ENCODE peak calls at places on chromosomes 7 and 10, in eight cellular contexts. Q is hepatocyte, P is pancreas, S is CD14-positive monocyte, W is psoas muscle, Z is endothelial cell of umbilical vein, U is stomach, N is epithelial cell of proximal tubule. X is an unnamed sample.

GRCh38 chr7:93359520-93360198 is 127.5 kb downstream of the VPS50 start:
- DNase-seq in W (no peak), Z (no peak), N (no peak), U (no peak), P (no peak), S (no peak), Q (peak), X (no peak)

GRCh38 chr7:116142374-116142773 is 68.0 kb upstream of the TES start:
- DNase-seq in W (no peak), N (no peak), P (no peak), U (no peak), S (no peak), Z (no peak), Q (no peak), X (no peak)

GRCh38 chr10:119652361-119652760 is 1.2 kb downstream of the BAG3 start:
- DNase-seq in U (no peak), S (no peak), Q (peak), N (no peak), W (no peak), P (no peak), Z (peak), X (no peak)

GRCh38 chr10:55410415-55410885 is 609.4 kb upstream of the PCDH15 start:
- DNase-seq in U (no peak), W (peak), S (no peak), Q (peak), P (peak), N (no peak), Z (peak), X (no peak)

GRCh38 chr10:102642553-102643345 is 1.5 kb upstream of the TRIM8 start:
- DNase-seq in S (no peak), Q (peak), W (peak), Z (peak), U (peak), N (no peak), P (peak), X (no peak)

GRCh38 chr7:3232228-3232627 is 68.8 kb upstream of the SDK1 start:
- DNase-seq in S (no peak), N (no peak), U (no peak), Z (no peak), P (no peak), W (no peak), Q (no peak), X (no peak)

GRCh38 chr7:80294321-80294720 is 159.7 kb downstream of the GNAI1 start:
- DNase-seq in Q (no peak), P (no peak), U (no peak), W (no peak), S (no peak), N (no peak), Z (no peak), X (no peak)

GRCh38 chr7:47968852-47969774 is 10.3 kb downstream of the HUS1 start:
- DNase-seq in W (peak), Q (peak), Z (peak), P (no peak), N (no peak), S (no peak), U (peak), X (no peak)

GRCh38 chr7:28358423-28358868 is 53.9 kb upstream of the CREB5 start:
- DNase-seq in Q (no peak), P (no peak), N (peak), U (no peak), Z (peak), S (no peak), W (no peak), X (no peak)

GRCh38 chr7:28364082-28364481 is 48.2 kb upstream of the CREB5 start:
- DNase-seq in P (no peak), Q (no peak), W (no peak), N (no peak), Z (no peak), S (no peak), U (no peak), X (no peak)

GRCh38 chr7:28360739-28361138 is 51.6 kb upstream of the CREB5 start:
- DNase-seq in W (no peak), Q (no peak), P (no peak), N (no peak), S (no peak), U (no peak), Z (no peak), X (no peak)

GRCh38 chr7:28362812-28363211 is 49.5 kb upstream of the CREB5 start:
- DNase-seq in Z (no peak), S (no peak), W (no peak), P (no peak), N (no peak), Q (no peak), U (no peak), X (no peak)
- TF ChIP-seq CTCF in Z (no peak), S (peak), W (no peak), P (no peak), N (peak), Q (no peak), U (no peak), X (peak)

DNA sequence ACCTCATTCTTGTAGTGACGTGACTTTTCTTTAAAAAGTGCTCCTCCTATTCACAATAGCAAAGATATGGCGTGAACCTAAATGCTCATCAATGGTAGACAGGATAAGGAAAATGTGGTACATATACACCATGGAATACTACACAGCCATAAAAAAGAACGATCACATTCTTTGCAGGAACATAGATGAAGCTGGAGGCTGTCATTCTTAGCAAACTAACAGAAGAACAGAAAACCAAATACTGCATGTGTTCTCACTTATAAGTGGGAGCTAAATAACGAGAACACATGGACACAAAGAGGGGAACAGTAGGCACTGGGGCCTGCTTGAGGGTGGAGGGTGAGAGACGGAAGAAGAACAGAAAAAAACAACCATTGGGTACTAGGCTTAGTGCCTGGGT is 59.9 kb upstream of the FGFR2 start:
- DNase-seq in S (no peak), W (no peak), Z (no peak), P (no peak), U (no peak), N (no peak), Q (no peak), X (no peak)
- TF ChIP-seq CTCF in S (no peak), W (no peak), Z (no peak), P (no peak), U (no peak), N (no peak), Q (no peak), X (no peak)

GRCh38 chr7:99579956-99580777 is 17.9 kb upstream of the TMEM225B start:
- DNase-seq in Q (peak), Z (peak), N (no peak), S (no peak), U (no peak), P (peak), W (peak), X (no peak)
- TF ChIP-seq CTCF in Q (peak), Z (peak), N (peak), S (no peak), U (no peak), P (no peak), W (peak), X (peak)

GRCh38 chr10:105691811-105692210 is 1050.7 kb downstream of the SORCS3 start:
- DNase-seq in N (peak), S (no peak), U (no peak), Q (peak), P (no peak), W (no peak), Z (no peak), X (no peak)
- TF ChIP-seq CTCF in N (peak), S (no peak), U (no peak), Q (peak), P (no peak), W (no peak), Z (no peak), X (peak)

DNA sequence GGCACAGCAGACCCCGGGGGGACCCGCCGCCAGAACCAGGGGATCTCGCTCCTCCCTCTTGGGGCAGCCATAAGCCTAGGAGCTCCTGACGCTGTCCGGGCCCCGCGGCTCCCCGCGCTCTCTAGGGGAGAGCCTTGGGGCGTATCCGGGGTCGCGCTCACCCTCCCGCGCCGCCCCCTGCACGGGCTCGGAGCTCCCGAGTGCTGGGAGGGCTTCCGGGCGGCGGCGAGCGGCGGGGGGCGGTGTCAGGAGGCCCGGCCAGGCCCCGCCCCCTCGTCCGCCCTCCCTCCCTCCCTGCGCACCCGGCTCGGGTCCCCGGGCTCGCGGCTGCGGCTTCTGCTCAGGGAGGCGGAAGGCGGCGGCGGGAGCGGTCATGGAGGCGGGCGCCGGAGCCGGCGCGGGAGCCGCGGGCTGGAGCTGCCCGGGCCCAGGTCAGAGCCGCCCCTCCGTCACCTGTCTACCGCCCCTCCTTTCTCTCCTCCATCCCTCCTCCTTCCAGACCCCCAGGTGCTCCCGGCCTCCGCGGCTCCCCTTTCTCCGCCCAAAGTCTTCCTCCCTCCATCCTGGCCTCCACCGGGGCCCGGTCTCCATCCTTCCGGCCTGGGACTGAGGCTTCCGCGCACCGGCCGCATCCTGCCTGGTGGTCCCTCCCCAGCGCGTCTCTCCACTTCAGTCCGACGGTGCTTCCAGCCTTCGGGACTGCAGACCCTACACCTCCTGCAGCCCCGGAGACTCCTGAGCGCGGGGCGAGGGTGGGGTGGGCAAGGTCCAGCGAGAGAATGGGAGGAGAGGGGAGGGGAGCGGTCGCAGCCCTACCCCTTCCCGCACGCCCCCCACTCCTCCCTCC is 424 bp upstream of the CCDC136 start:
- DNase-seq in U (peak), W (peak), Z (peak), N (no peak), Q (peak), P (peak), S (peak), X (no peak)
- TF ChIP-seq CTCF in U (no peak), W (no peak), Z (no peak), N (no peak), Q (no peak), P (no peak), S (no peak), X (no peak)

GRCh38 chr7:1271046-1271445 is 38.4 kb downstream of the UNCX start:
- DNase-seq in Q (no peak), U (no peak), N (no peak), S (no peak), W (peak), Z (no peak), P (no peak), X (no peak)

GRCh38 chr7:1269336-1269890 is 36.7 kb downstream of the UNCX start:
- DNase-seq in Z (no peak), W (no peak), P (no peak), S (no peak), N (no peak), U (no peak), Q (no peak), X (no peak)

GRCh38 chr7:1270181-1270580 is 37.5 kb downstream of the UNCX start:
- DNase-seq in N (no peak), P (no peak), U (no peak), Z (no peak), S (no peak), W (peak), Q (no peak), X (no peak)

GRCh38 chr7:1274121-1274875 is 41.6 kb downstream of the UNCX start:
- DNase-seq in W (no peak), Z (no peak), U (no peak), S (no peak), N (no peak), P (no peak), Q (no peak), X (no peak)

DNA sequence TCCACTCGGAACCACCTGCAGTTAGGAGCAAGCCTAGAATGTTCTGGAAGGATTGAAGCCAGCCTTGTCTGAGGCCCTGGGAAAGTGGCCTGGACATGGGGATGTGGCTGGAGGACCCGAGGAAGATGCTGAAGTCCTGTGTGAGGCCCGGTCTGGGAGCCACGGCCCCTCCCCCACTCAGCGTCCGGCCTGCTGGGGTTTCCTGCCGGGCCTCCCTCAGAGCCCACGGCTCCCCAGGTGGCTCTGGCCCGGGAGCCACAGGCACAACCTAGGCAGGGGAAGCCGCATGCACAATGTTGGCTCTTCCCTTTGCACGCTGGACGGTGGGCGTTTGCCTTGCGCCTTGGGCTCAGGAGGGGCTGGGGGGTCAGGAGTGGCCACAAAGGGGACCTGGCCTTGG is 39.0 kb downstream of the UNCX start:
- DNase-seq in Q (no peak), Z (no peak), W (no peak), U (no peak), N (no peak), S (no peak), P (no peak), X (no peak)
- TF ChIP-seq CTCF in Q (no peak), Z (no peak), W (no peak), U (no peak), N (no peak), S (no peak), P (no peak), X (no peak)

DNA sequence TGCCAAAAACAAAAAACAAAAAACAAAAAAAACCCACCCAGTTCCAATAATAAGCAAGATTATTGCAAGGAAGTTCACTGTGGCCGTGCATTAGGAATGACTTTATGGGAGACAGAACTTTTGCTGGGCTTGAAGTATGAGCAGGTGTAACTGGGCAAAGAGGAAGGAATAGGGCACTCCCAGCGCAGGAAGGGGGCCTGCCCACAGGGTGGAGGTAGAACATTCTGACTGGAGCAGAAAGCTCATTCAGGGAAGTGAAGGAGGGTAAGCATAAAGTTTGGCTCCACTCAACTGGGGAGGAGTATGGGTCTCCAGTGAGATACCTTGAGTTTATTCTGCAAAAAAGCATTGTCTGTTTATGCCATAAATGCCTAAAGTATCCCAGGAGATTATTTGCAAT is 42.1 kb upstream of the WIPF3 start:
- DNase-seq in W (no peak), U (peak), S (no peak), N (no peak), Q (no peak), Z (no peak), P (no peak), X (no peak)
- TF ChIP-seq CTCF in W (peak), U (no peak), S (no peak), N (peak), Q (no peak), Z (no peak), P (no peak), X (peak)

DNA sequence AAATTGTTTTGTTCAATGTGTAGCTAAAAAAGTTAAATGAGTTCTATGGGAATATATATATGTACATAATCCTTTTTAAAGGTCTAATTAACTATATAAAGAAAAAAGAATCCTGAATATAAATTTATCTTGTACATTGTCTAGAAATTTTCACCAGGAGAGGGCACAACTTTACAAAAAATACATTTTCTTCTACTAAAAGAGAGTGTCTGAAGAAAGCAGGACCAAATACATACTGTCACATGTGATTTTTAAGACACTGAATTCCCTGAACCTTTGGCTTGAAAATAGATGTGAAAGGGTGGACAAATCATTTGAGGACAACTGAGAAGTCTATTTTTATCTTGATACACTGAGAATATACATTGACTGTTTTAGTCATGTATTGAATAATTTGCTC is 204.3 kb downstream of the DGKB start:
- DNase-seq in U (no peak), P (no peak), W (no peak), Q (no peak), S (no peak), Z (peak), N (no peak), X (no peak)
- TF ChIP-seq CTCF in U (no peak), P (no peak), W (no peak), Q (peak), S (no peak), Z (no peak), N (peak), X (peak)

GRCh38 chr7:156156734-156157408 is 344.6 kb upstream of the SHH start:
- DNase-seq in S (no peak), W (no peak), P (no peak), Q (peak), U (peak), N (no peak), Z (no peak), X (no peak)
- TF ChIP-seq CTCF in S (no peak), W (no peak), P (no peak), Q (peak), U (no peak), N (peak), Z (no peak), X (no peak)

DNA sequence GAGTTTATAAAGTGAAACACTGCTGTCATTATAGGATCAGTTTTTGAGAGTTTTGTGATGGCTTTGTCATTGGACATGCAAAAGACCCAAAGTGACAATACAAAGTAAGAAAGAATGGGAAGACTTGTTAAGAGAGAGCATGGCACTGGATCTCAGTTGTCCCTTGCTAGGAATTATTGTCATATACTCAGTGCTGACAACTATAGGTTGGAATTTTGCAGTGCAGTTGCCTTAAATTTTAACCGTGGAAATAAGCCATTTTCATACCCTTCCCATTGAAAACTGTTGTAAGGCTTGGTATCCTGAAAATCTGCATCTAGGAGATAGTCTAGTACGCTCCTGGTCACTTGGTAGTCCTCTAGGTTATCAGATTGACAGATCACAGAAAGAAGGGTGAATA is 1156.7 kb downstream of the GATA3 start:
- DNase-seq in Z (peak), P (no peak), U (no peak), Q (no peak), S (no peak), W (no peak), N (no peak), X (no peak)
- TF ChIP-seq CTCF in Z (peak), P (no peak), U (no peak), Q (peak), S (no peak), W (peak), N (peak), X (peak)